ENCODE peak calls at places on chromosome 21, in eight cellular contexts. T is ovary; J is body of pancreas; E is GM23338; N is aorta; A is CD8-positive, alpha-beta memory T cell; V is upper lobe of right lung; U is psoas muscle. C is an unnamed sample.

GRCh38 chr21:45910548-45911221 is 70.9 kb upstream of the COL6A1 start:
- DNase-seq in T (no peak), U (peak; percentile 45), E (no peak), J (no peak), V (no peak), A (no peak), N (no peak), C (no peak)

GRCh38 chr21:40386301-40386911 is 460.6 kb downstream of the DSCAM start:
- DNase-seq in A (no peak), V (peak; percentile 81), T (no peak), U (peak; percentile 57), N (peak; percentile 52), J (peak; percentile 66), E (peak; percentile 69), C (peak; percentile 6)

GRCh38 chr21:25790122-25790951 is 55.6 kb downstream of the GABPA start:
- DNase-seq in E (peak; percentile 52), V (no peak), A (no peak), U (no peak), T (no peak), N (no peak), J (no peak), C (peak; percentile 47)

GRCh38 chr21:45831991-45832740 is 149.4 kb upstream of the COL6A1 start:
- DNase-seq in A (no peak), T (no peak), J (peak; percentile 34), N (no peak), V (no peak), E (no peak), U (no peak), C (peak; percentile 85)

GRCh38 chr21:31564439-31564838 is 95.1 kb upstream of the SOD1 start:
- DNase-seq in T (no peak), N (no peak), A (no peak), U (no peak), V (no peak), J (no peak), E (no peak), C (no peak)

GRCh38 chr21:24514081-24514733 is 1093.1 kb downstream of the MRPL39 start:
- DNase-seq in U (no peak), V (no peak), E (peak; percentile 9), N (no peak), T (no peak), J (no peak), A (no peak), C (no peak)

GRCh38 chr21:39657091-39657689 is 44.5 kb downstream of the B3GALT5 start:
- DNase-seq in E (no peak), J (peak; percentile 79), U (no peak), A (no peak), T (no peak), N (no peak), V (peak; percentile 22), C (no peak)

GRCh38 chr21:26153758-26154157 is 16.8 kb downstream of the APP start:
- DNase-seq in E (no peak), V (no peak), J (no peak), N (no peak), T (no peak), A (no peak), U (no peak), C (no peak)

DNA sequence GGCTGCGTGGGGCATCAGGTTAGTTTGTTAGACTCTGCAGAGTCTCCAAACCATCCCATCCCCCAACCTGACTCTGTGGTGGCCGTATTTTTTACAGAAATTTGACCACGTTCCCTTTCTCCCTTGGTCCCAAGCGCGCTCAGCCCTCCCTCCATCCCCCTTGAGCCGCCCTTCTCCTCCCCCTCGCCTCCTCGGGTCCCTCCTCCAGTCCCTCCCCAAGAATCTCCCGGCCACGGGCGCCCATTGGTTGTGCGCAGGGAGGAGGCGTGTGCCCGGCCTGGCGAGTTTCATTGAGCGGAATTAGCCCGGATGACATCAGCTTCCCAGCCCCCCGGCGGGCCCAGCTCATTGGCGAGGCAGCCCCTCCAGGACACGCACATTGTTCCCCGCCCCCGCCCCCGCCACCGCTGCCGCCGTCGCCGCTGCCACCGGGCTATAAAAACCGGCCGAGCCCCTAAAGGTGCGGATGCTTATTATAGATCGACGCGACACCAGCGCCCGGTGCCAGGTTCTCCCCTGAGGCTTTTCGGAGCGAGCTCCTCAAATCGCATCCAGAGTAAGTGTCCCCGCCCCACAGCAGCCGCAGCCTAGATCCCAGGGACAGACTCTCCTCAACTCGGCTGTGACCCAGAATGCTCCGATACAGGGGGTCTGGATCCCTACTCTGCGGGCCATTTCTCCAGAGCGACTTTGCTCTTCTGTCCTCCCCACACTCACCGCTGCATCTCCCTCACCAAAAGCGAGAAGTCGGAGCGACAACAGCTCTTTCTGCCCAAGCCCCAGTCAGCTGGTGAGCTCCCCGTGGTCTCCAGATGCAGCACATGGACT is at the start of gene OLIG2:
- DNase-seq in E (peak; percentile 98), U (no peak), A (no peak), V (no peak), N (no peak), T (no peak), J (no peak), C (peak; percentile 95)
- H3K27me3 ChIP-seq in E (peaks cover 98% of the 10 kb centered on the region), U (peaks cover 98% of the 10 kb centered on the region), A (peaks cover 84% of the 10 kb centered on the region), V (peaks cover 100% of the 10 kb centered on the region), N (no peaks in the 10 kb centered on the region), T (peaks cover 4% of the 10 kb centered on the region), J (peaks cover 56% of the 10 kb centered on the region), C (no peaks in the 10 kb centered on the region)

DNA sequence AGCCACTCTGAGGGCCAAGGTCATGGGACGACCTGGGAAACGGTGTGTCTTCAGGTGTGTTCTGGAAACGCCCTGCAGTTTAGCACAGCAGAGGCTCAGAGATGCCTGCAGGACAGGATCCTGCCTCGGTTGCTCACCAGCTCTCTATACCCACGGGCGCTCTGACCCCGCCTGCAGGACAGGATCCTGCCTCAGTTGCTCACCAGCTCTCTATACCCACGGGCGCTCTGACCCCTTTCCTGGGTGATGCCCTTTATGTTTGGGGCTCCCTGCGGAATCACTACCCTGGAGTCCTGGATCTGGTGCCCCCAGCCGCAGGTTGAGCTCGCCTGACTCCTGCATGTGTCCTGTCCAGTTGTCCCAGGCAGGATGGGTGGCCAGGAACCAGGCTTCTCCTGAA is 32.5 kb downstream of the TFF3 start:
- DNase-seq in E (no peak), T (no peak), U (no peak), A (no peak), V (no peak), J (no peak), N (no peak), C (no peak)
- H3K36me3 ChIP-seq in E (no peaks in the 10 kb centered on the region), T (no peaks in the 10 kb centered on the region), U (no peaks in the 10 kb centered on the region), A (no peaks in the 10 kb centered on the region), V (peaks cover 11% of the 10 kb centered on the region), J (no peaks in the 10 kb centered on the region), N (no peaks in the 10 kb centered on the region), C (no peaks in the 10 kb centered on the region)

GRCh38 chr21:44726803-44727202 is 15.4 kb upstream of the TSPEAR start:
- DNase-seq in E (no peak), A (no peak), N (no peak), J (no peak), V (no peak), T (no peak), U (no peak), C (no peak)
- H3K27me3 ChIP-seq in E (peaks cover 22% of the 10 kb centered on the region), A (peaks cover 16% of the 10 kb centered on the region), N (no peaks in the 10 kb centered on the region), J (peaks cover 11% of the 10 kb centered on the region), V (peaks cover 60% of the 10 kb centered on the region), T (no peaks in the 10 kb centered on the region), U (peaks cover 59% of the 10 kb centered on the region), C (peaks cover 11% of the 10 kb centered on the region)

GRCh38 chr21:34867785-34868184 is 181.3 kb downstream of the RUNX1 start:
- DNase-seq in T (no peak), E (no peak), A (no peak), J (no peak), N (no peak), V (no peak), U (no peak), C (no peak)

GRCh38 chr21:34865922-34866271 is 183.2 kb downstream of the RUNX1 start:
- DNase-seq in A (no peak), J (no peak), V (no peak), U (no peak), N (no peak), T (no peak), E (peak; percentile 93), C (peak; percentile 97)

GRCh38 chr21:34871026-34871908 is 177.8 kb downstream of the RUNX1 start:
- DNase-seq in A (no peak), U (no peak), J (no peak), T (no peak), E (no peak), V (no peak), N (no peak), C (no peak)

GRCh38 chr21:34869541-34869940 is 179.6 kb downstream of the RUNX1 start:
- DNase-seq in U (no peak), A (no peak), V (no peak), E (no peak), T (no peak), J (no peak), N (no peak), C (no peak)

DNA sequence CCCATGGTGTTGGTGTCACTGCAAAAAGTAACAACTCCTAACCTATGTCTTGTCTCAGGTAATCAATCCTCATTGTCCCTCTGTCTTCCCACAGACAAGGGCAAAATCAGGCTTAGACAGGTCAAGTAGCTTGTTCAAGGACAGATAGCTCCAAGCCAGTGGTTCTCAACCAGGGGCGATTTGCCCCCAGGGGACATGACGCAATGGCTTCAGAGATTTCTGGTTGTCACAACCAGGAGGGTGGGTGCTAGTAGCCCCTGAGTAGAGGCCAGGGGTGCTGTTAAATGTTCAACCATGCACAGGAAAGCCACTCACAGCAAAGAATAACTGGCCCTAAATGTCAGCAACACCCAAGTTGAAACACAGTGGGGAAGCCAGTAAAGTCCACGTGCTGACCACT is 178.9 kb downstream of the RUNX1 start:
- DNase-seq in T (no peak), N (no peak), J (no peak), V (no peak), E (no peak), A (no peak), U (no peak), C (no peak)
- H3K36me3 ChIP-seq in T (no peaks in the 10 kb centered on the region), N (no peaks in the 10 kb centered on the region), J (no peaks in the 10 kb centered on the region), V (peaks cover 63% of the 10 kb centered on the region), E (no peaks in the 10 kb centered on the region), A (peaks cover 33% of the 10 kb centered on the region), U (peaks cover 7% of the 10 kb centered on the region), C (no peaks in the 10 kb centered on the region)

GRCh38 chr21:32990666-32991065 is 35.1 kb upstream of the OLIG2 start:
- DNase-seq in T (no peak), A (no peak), J (no peak), V (no peak), E (no peak), U (no peak), N (no peak), C (no peak)
- H3K27me3 ChIP-seq in T (no peaks in the 10 kb centered on the region), A (peaks cover 4% of the 10 kb centered on the region), J (no peaks in the 10 kb centered on the region), V (peaks cover 27% of the 10 kb centered on the region), E (no peaks in the 10 kb centered on the region), U (peaks cover 37% of the 10 kb centered on the region), N (no peaks in the 10 kb centered on the region), C (no peaks in the 10 kb centered on the region)

GRCh38 chr21:41900401-41900800 is 21.3 kb upstream of the PRDM15 start:
- DNase-seq in V (no peak), E (no peak), T (no peak), U (no peak), A (no peak), N (no peak), J (peak; percentile 44), C (no peak)

GRCh38 chr21:41901099-41901498 is 22.0 kb upstream of the PRDM15 start:
- DNase-seq in U (no peak), E (no peak), T (peak; percentile 79), V (no peak), J (peak; percentile 89), N (no peak), A (no peak), C (no peak)

GRCh38 chr21:41898998-41899397 is 19.9 kb upstream of the PRDM15 start:
- DNase-seq in J (no peak), N (no peak), U (no peak), A (no peak), T (no peak), V (no peak), E (no peak), C (no peak)

GRCh38 chr21:41897690-41898089 is 18.5 kb upstream of the PRDM15 start:
- DNase-seq in U (no peak), E (peak; percentile 40), V (no peak), J (no peak), N (no peak), T (no peak), A (no peak), C (no peak)

GRCh38 chr21:41899431-41900202 is 20.5 kb upstream of the PRDM15 start:
- DNase-seq in N (no peak), E (no peak), V (no peak), A (peak; percentile 16), U (no peak), J (no peak), T (no peak), C (no peak)
- H3K36me3 ChIP-seq in N (peaks cover 4% of the 10 kb centered on the region), E (no peaks in the 10 kb centered on the region), V (peaks cover 7% of the 10 kb centered on the region), A (peaks cover 5% of the 10 kb centered on the region), U (no peaks in the 10 kb centered on the region), J (no peaks in the 10 kb centered on the region), T (no peaks in the 10 kb centered on the region), C (peaks cover 28% of the 10 kb centered on the region)

C was measured in HAP-1.